ENCODE peak calls at places on chromosomes 13 and 19, in ten cellular contexts. X, W, N, D, A, V, R, H, P and F are unnamed samples.

GRCh38 chr13:39766464-39767167 is 111.2 kb downstream of the COG6 start:
- DNase-seq in X (no peak), W (no peak), N (no peak), D (no peak), A (no peak), V (no peak), R (no peak), H (peak; percentile 50), P (no peak), F (no peak)

GRCh38 chr13:27839809-27840467 is 47.7 kb downstream of the GSX1 start:
- DNase-seq in X (no peak), W (no peak), N (no peak), D (no peak), A (no peak), V (no peak), R (no peak), H (peak; percentile 50), P (no peak), F (peak; percentile 18)

GRCh38 chr13:67390462-67391093 is 160.4 kb upstream of the PCDH9 start:
- DNase-seq in X (no peak), W (no peak), N (no peak), D (no peak), A (no peak), V (no peak), R (no peak), H (peak; percentile 6), P (peak; percentile 76), F (peak; percentile 4)

GRCh38 chr13:105336706-105337582 is 1198.5 kb downstream of the EFNB2 start:
- DNase-seq in X (no peak), W (no peak), N (no peak), D (no peak), A (no peak), V (no peak), R (no peak), H (peak; percentile 32), P (peak; percentile 55), F (peak; percentile 38)

GRCh38 chr13:64992314-64992713 is 2237.8 kb downstream of the PCDH9 start:
- DNase-seq in X (no peak), W (no peak), N (no peak), D (no peak), A (no peak), V (no peak), R (no peak), H (no peak), P (peak; percentile 3), F (no peak)

GRCh38 chr19:57830071-57830602 is at the start of gene ZNF587B:
- DNase-seq in X (peak; percentile 21), W (no peak), N (peak; percentile 79), D (peak; percentile 63), A (peak; percentile 62), V (peak; percentile 72), R (peak; percentile 75), H (peak; percentile 85), P (peak; percentile 74), F (peak; percentile 62)

GRCh38 chr13:109715902-109716301 is 70.5 kb downstream of the IRS2 start:
- DNase-seq in X (peak; percentile 89), W (no peak), N (no peak), D (no peak), A (no peak), V (peak; percentile 78), R (no peak), H (peak; percentile 74), P (peak; percentile 5), F (no peak)

GRCh38 chr13:79674765-79675515 is 194.0 kb downstream of the NDFIP2 start:
- DNase-seq in X (no peak), W (no peak), N (no peak), D (no peak), A (no peak), V (no peak), R (no peak), H (peak; percentile 83), P (no peak), F (no peak)

GRCh38 chr19:42407085-42407815 is 17.2 kb upstream of the CNFN start:
- DNase-seq in X (no peak), W (no peak), N (no peak), D (no peak), A (no peak), V (no peak), R (no peak), H (no peak), P (no peak), F (no peak)

GRCh38 chr13:110123041-110123809 is 183.7 kb downstream of the COL4A1 start:
- DNase-seq in X (no peak), W (no peak), N (no peak), D (no peak), A (peak; percentile 89), V (no peak), R (no peak), H (peak; percentile 68), P (no peak), F (no peak)

GRCh38 chr19:34393629-34394028 is 10.6 kb upstream of the PDCD2L start:
- DNase-seq in X (no peak), W (no peak), N (no peak), D (no peak), A (no peak), V (no peak), R (no peak), H (no peak), P (no peak), F (no peak)
- TF ChIP-seq CTCF in X (no peak), W (no peak), N (no peak), D (no peak), A (no peak), V (no peak), R (no peak), H (no peak), P (no peak), F (no peak)

DNA sequence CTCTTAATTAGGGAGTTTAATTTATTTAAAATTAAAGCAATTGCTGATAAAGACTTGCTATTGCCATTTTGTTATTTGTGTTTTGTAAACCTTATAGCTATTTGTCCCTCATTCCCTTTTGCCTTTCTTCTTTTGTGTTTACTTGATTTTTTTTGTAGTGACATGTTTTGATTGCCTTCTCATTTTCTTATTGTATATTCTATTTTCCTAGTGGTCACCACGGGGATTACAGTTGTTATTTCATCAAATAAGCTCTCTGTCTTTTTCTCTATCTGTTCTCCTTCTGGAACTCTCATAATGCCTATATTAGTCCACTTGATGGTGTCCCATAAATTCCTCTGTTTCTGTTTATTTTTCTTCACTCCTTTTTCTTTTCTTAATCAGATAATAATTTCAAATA is 64.4 kb upstream of the FRY start:
- DNase-seq in X (no peak), W (no peak), N (no peak), D (no peak), A (no peak), V (no peak), R (no peak), H (no peak), P (no peak), F (no peak)
- TF ChIP-seq CTCF in X (no peak), W (no peak), N (no peak), D (no peak), A (no peak), V (no peak), R (no peak), H (peak; percentile 17), P (no peak), F (peak; percentile 43)

GRCh38 chr13:37070956-37071355 is 11.5 kb upstream of the SUPT20H start:
- DNase-seq in X (no peak), W (no peak), N (no peak), D (no peak), A (no peak), V (no peak), R (no peak), H (no peak), P (peak; percentile 26), F (peak; percentile 31)

GRCh38 chr13:37070145-37070695 is 10.7 kb upstream of the SUPT20H start:
- DNase-seq in X (no peak), W (no peak), N (no peak), D (no peak), A (no peak), V (no peak), R (no peak), H (no peak), P (no peak), F (no peak)

GRCh38 chr13:37067874-37068273 is 8.4 kb upstream of the SUPT20H start:
- DNase-seq in X (no peak), W (no peak), N (no peak), D (no peak), A (no peak), V (no peak), R (no peak), H (no peak), P (no peak), F (no peak)

GRCh38 chr13:37069597-37070103 is 10.2 kb upstream of the SUPT20H start:
- DNase-seq in X (no peak), W (no peak), N (no peak), D (no peak), A (no peak), V (no peak), R (no peak), H (no peak), P (no peak), F (no peak)

GRCh38 chr13:37068962-37069361 is 9.5 kb upstream of the SUPT20H start:
- DNase-seq in X (peak; percentile 28), W (no peak), N (no peak), D (no peak), A (no peak), V (no peak), R (no peak), H (no peak), P (peak; percentile 30), F (peak; percentile 46)
- TF ChIP-seq CTCF in X (no peak), W (no peak), N (no peak), D (no peak), A (no peak), V (peak; percentile 25), R (no peak), H (no peak), P (peak; percentile 46), F (peak; percentile 30)

GRCh38 chr19:40530091-40530901 is 46.4 kb upstream of the SHKBP1 start:
- DNase-seq in X (no peak), W (no peak), N (no peak), D (no peak), A (no peak), V (no peak), R (no peak), H (no peak), P (no peak), F (no peak)

GRCh38 chr19:40534148-40534547 is 42.5 kb upstream of the SHKBP1 start:
- DNase-seq in X (no peak), W (no peak), N (no peak), D (no peak), A (no peak), V (no peak), R (no peak), H (no peak), P (no peak), F (no peak)

GRCh38 chr19:40529093-40529954 is 47.3 kb upstream of the SHKBP1 start:
- DNase-seq in X (peak; percentile 69), W (no peak), N (peak; percentile 95), D (peak; percentile 86), A (peak; percentile 77), V (peak; percentile 88), R (peak; percentile 92), H (peak; percentile 85), P (peak; percentile 61), F (peak; percentile 71)

GRCh38 chr19:40528533-40529092 is 48.1 kb upstream of the SHKBP1 start:
- DNase-seq in X (no peak), W (no peak), N (no peak), D (no peak), A (no peak), V (no peak), R (no peak), H (no peak), P (no peak), F (no peak)

DNA sequence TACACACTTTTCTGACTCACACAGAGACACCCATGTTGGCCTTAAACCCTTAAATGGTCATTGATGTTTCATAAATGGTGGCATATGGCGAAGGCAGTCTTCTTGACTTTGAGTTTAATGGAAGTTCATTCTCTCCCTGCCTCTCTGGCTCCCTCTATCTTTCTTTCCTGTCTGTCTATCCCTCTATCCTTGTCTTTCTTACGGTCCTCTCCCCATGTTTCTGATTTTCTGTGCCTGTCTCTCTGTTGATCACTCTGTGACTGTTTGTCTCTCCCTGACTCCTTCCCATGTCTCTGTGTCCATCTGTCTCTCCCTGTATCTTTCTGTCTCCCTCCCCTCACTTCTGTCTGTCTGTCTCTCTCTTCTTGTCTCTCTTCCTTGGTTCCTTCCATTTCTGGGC is 43.2 kb upstream of the SHKBP1 start:
- DNase-seq in X (no peak), W (no peak), N (no peak), D (no peak), A (no peak), V (no peak), R (no peak), H (no peak), P (no peak), F (no peak)
- TF ChIP-seq CTCF in X (peak; percentile 10), W (no peak), N (no peak), D (no peak), A (no peak), V (no peak), R (no peak), H (peak; percentile 23), P (peak; percentile 14), F (peak; percentile 37)